ENCODE peak calls at places on chromosomes 13 and 19, in four cellular contexts. P is kidney epithelial cell, A is AG04450, Q is epithelial cell of esophagus. K is an unnamed sample.

GRCh38 chr13:43269037-43269476 is 245.7 kb downstream of the DNAJC15 start:
- DNase-seq in Q (peak), A (peak), P (peak), K (no peak)

GRCh38 chr19:10158071-10158470 is 36.7 kb downstream of the DNMT1 start:
- DNase-seq in A (no peak), P (no peak), Q (no peak), K (peak)

GRCh38 chr13:26022538-26023292 is 29.1 kb downstream of the SHISA2 start:
- DNase-seq in A (no peak), P (peak), Q (peak), K (peak)

GRCh38 chr13:94224670-94225069 is 254.8 kb downstream of the DCT start:
- DNase-seq in P (no peak), Q (no peak), A (no peak), K (no peak)

GRCh38 chr19:246551-246950 is 44.7 kb downstream of the PLPP2 start:
- DNase-seq in A (no peak), P (no peak), Q (no peak), K (peak)

GRCh38 chr19:38793186-38793585 is 4.2 kb downstream of the LGALS7B start:
- DNase-seq in A (no peak), Q (peak), P (peak), K (no peak)

GRCh38 chr13:90201198-90201597 is 1146.3 kb upstream of the MIR17HG start:
- DNase-seq in Q (peak), A (no peak), P (no peak), K (no peak)

GRCh38 chr19:11373166-11373884 is 1.1 kb upstream of the SWSAP1 start:
- DNase-seq in P (no peak), A (no peak), Q (peak), K (peak)

GRCh38 chr13:75175575-75175974 is 306.4 kb downstream of the TBC1D4 start:
- DNase-seq in P (no peak), Q (peak), A (no peak), K (no peak)

GRCh38 chr13:78258304-78258703 is 339.7 kb upstream of the EDNRB start:
- DNase-seq in P (no peak), A (no peak), Q (no peak), K (no peak)

GRCh38 chr13:82698941-82699340 is 1183.3 kb downstream of the SLITRK1 start:
- DNase-seq in P (no peak), A (no peak), Q (peak), K (no peak)

GRCh38 chr13:99354371-99354951 is 47.3 kb upstream of the GPR183 start:
- DNase-seq in Q (peak), P (no peak), A (no peak), K (no peak)

GRCh38 chr19:6510618-6511017 is 8.5 kb upstream of the TUBB4A start:
- DNase-seq in A (no peak), P (no peak), Q (no peak), K (no peak)

GRCh38 chr19:38122402-38123093 is 101.5 kb downstream of the DPF1 start:
- DNase-seq in P (no peak), Q (no peak), A (no peak), K (no peak)

GRCh38 chr19:277581-278165 is 13.5 kb downstream of the PLPP2 start:
- DNase-seq in P (no peak), A (no peak), Q (peak), K (no peak)

GRCh38 chr13:33016414-33017409 is at the start of gene KL:
- DNase-seq in Q (no peak), P (no peak), A (no peak), K (peak)

GRCh38 chr13:105502193-105502592 is 1033.3 kb downstream of the EFNB2 start:
- DNase-seq in A (no peak), Q (no peak), P (no peak), K (no peak)

GRCh38 chr19:13118424-13119193 is 545 bp downstream of the NACC1 start:
- DNase-seq in P (no peak), Q (peak), A (no peak), K (peak)

GRCh38 chr13:35770756-35771291 is 294.3 kb upstream of the MAB21L1 start:
- DNase-seq in Q (no peak), P (no peak), A (no peak), K (no peak)

GRCh38 chr13:32538234-32538620 is 368 bp downstream of the N4BP2L2 start:
- DNase-seq in Q (peak), A (no peak), P (peak), K (peak)

GRCh38 chr19:18596752-18597157 is 8.2 kb downstream of the REX1BD start:
- DNase-seq in A (no peak), P (no peak), Q (no peak), K (peak)

GRCh38 chr13:42110410-42111155 is 62.1 kb downstream of the DGKH start:
- DNase-seq in A (peak), P (no peak), Q (peak), K (no peak)

GRCh38 chr13:26482451-26483197 is 74.9 kb upstream of the WASF3 start:
- DNase-seq in A (no peak), P (no peak), Q (peak), K (no peak)

GRCh38 chr13:94495806-94496205 is 16.3 kb upstream of the DCT start:
- DNase-seq in Q (no peak), A (no peak), P (no peak), K (no peak)

GRCh38 chr13:41691276-41691675 is 233.9 kb downstream of the RGCC start:
- DNase-seq in Q (peak), A (no peak), P (no peak), K (no peak)

GRCh38 chr19:5434351-5434917 is 20.8 kb upstream of the ZNRF4 start:
- DNase-seq in A (no peak), Q (no peak), P (no peak), K (no peak)

GRCh38 chr19:58554494-58555368 is at the start of gene CHMP2A:
- DNase-seq in A (peak), Q (peak), P (peak), K (peak)

GRCh38 chr19:14505488-14506239 is 9.7 kb upstream of the GIPC1 start:
- DNase-seq in A (no peak), P (no peak), Q (peak), K (peak)

GRCh38 chr19:45643024-45643926 is 4.1 kb upstream of the EML2 start:
- DNase-seq in Q (peak), A (peak), P (no peak), K (peak)

GRCh38 chr19:29872224-29872731 is 60.5 kb downstream of the CCNE1 start:
- DNase-seq in P (no peak), Q (peak), A (no peak), K (no peak)
- TF ChIP-seq CTCF in P (no peak), Q (peak), A (no peak), K (no peak)

GRCh38 chr13:67228031-67228430 is 2.1 kb downstream of the PCDH9 start:
- DNase-seq in A (no peak), P (no peak), Q (no peak), K (no peak)

GRCh38 chr13:67226686-67227085 is 3.5 kb downstream of the PCDH9 start:
- DNase-seq in Q (no peak), P (no peak), A (no peak), K (no peak)

GRCh38 chr13:67228909-67229308 is 1.2 kb downstream of the PCDH9 start:
- DNase-seq in P (no peak), A (no peak), Q (no peak), K (no peak)

GRCh38 chr13:67225252-67226159 is 4.6 kb downstream of the PCDH9 start:
- DNase-seq in Q (peak), P (no peak), A (no peak), K (no peak)

GRCh38 chr13:67227131-67227983 is 2.8 kb downstream of the PCDH9 start:
- DNase-seq in P (no peak), Q (no peak), A (no peak), K (no peak)
- H3K4me3 ChIP-seq in P (no peak), Q (no peak), A (no peak), K (no peak)

GRCh38 chr19:48899781-48900476 is at the start of gene NUCB1:
- DNase-seq in A (peak), P (peak), Q (peak), K (peak)
- TF ChIP-seq CTCF in A (peak), P (peak), Q (peak), K (no peak)

GRCh38 chr13:74063533-74064100 is 70.6 kb downstream of the KLF12 start:
- DNase-seq in P (no peak), A (no peak), Q (no peak), K (no peak)
- H3K4me3 ChIP-seq in P (no peak), A (no peak), Q (no peak), K (no peak)

GRCh38 chr13:39600766-39601165 is 2.2 kb downstream of the LHFPL6 start:
- DNase-seq in P (no peak), A (no peak), Q (no peak), K (no peak)
- TF ChIP-seq CTCF in P (no peak), A (peak), Q (no peak), K (no peak)

DNA sequence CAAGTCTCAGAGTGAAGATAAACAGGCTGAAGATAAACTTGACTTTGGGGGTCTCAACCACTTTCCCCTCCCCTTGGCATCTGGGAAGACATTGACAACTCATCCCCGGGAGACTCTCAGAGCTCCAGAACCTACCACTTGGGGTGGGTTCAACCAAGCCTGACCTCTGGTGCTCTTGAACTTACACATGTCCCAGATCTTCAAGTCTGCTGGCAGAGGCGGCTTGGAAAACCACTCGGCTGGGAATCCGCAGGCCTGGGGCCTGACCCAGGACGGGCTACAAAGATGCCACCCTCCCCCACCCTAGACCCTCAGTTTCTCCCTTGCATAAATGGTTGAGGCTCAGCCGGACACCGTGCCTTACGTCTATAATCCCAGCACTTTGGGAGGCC is 512 bp downstream of the LRRC8E start:
- DNase-seq in Q (no peak), A (no peak), P (no peak), K (no peak)
- H3K4me3 ChIP-seq in Q (peak), A (peak), P (peak), K (no peak)

GRCh38 chr19:32658527-32658926 is 16.5 kb downstream of the ANKRD27 start:
- DNase-seq in Q (no peak), P (no peak), A (no peak), K (no peak)
- TF ChIP-seq CTCF in Q (no peak), P (no peak), A (no peak), K (no peak)

DNA sequence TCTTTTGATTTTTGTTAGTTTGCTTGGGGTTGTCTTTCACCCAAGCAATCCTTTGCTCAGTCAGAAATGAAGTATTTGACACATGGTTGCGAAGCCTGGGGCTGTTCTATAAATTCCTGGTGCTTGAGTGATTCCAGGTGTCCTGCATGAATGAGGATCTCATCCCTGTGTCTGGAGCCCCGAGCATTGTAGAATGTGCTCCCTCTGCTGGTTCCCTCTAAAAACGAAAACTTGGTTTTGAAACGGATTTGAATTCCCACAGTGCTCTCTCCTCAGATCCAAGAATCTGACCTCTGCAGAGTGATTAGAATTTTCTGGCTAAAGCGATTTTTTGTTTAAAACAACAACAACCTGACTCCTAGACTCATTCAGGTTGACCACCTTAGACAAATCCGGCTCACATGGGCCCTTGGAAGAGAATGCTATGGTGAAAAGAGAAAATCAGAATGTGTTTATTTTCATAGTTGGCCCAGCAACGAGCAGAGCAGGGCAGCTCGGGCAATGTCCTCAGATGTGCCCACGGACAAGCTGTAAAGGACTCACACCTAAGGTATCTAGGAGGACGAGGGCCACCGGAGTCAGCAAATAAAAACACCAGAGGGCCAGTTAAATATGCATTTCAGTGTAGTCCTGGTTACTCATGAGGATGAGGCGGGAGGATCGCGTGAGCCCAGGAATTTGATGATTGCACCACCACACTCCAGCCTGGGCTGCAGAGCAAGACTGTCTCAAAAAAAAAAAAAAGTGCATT is 8.7 kb upstream of the ATP12A start:
- DNase-seq in P (peak), A (peak), Q (peak), K (peak)
- H3K4me3 ChIP-seq in P (peak), A (peak), Q (no peak), K (no peak)

K was measured in mucosa of descending colon.